ENCODE peak calls at places on chromosomes 6 and 20, in eight cellular contexts. G is SJCRH30, F is right lobe of liver, T is endodermal cell, R is dorsolateral prefrontal cortex, L is stomach, X is psoas muscle, I is tibial artery. C is an unnamed sample.

GRCh38 chr20:7090753-7091310 is 323.3 kb downstream of the BMP2 start:
- DNase-seq in G (no peak), F (no peak), T (peak), R (no peak), L (no peak), X (no peak), I (no peak), C (no peak)

GRCh38 chr6:85600713-85601313 is 7.2 kb upstream of the SNX14 start:
- DNase-seq in G (peak), F (no peak), T (peak), R (no peak), L (no peak), X (no peak), I (no peak), C (no peak)

GRCh38 chr6:157282279-157282678 is 41.0 kb downstream of the TMEM242 start:
- DNase-seq in G (no peak), F (no peak), T (peak), R (no peak), L (no peak), X (no peak), I (no peak), C (no peak)

GRCh38 chr20:13277663-13278295 is 56.7 kb downstream of the ISM1 start:
- DNase-seq in G (no peak), F (no peak), T (no peak), R (no peak), L (no peak), X (no peak), I (peak), C (no peak)

GRCh38 chr20:50601511-50602431 is 89.6 kb downstream of the RIPOR3 start:
- DNase-seq in G (peak), F (no peak), T (no peak), R (no peak), L (no peak), X (no peak), I (no peak), C (no peak)

GRCh38 chr6:37860226-37860839 is 40.8 kb downstream of the ZFAND3 start:
- DNase-seq in G (peak), F (no peak), T (peak), R (peak), L (no peak), X (no peak), I (peak), C (peak)

GRCh38 chr6:126267621-126268020 is 72.3 kb upstream of the CENPW start:
- DNase-seq in G (peak), F (no peak), T (no peak), R (no peak), L (no peak), X (no peak), I (no peak), C (no peak)

GRCh38 chr6:3593161-3593560 is 136.3 kb upstream of the SLC22A23 start:
- DNase-seq in G (no peak), F (no peak), T (no peak), R (no peak), L (no peak), X (no peak), I (no peak), C (no peak)

GRCh38 chr6:63571382-63571882 is 848 bp upstream of the LOC128125822 start:
- DNase-seq in G (no peak), F (no peak), T (no peak), R (no peak), L (no peak), X (no peak), I (no peak), C (no peak)

GRCh38 chr6:35086282-35086632 is 54.9 kb downstream of the TCP11 start:
- DNase-seq in G (no peak), F (no peak), T (no peak), R (peak), L (no peak), X (no peak), I (no peak), C (no peak)

GRCh38 chr6:169839898-169840631 is 88.6 kb downstream of the ERMARD start:
- DNase-seq in G (no peak), F (no peak), T (peak), R (no peak), L (peak), X (no peak), I (peak), C (no peak)

GRCh38 chr6:3282461-3283236 is 23.9 kb downstream of the PSMG4 start:
- DNase-seq in G (no peak), F (peak), T (peak), R (peak), L (no peak), X (no peak), I (peak), C (no peak)

GRCh38 chr20:47338131-47338628 is 18.3 kb downstream of the ZMYND8 start:
- DNase-seq in G (no peak), F (peak), T (no peak), R (no peak), L (no peak), X (peak), I (no peak), C (no peak)

GRCh38 chr20:47335251-47336012 is 21.1 kb downstream of the ZMYND8 start:
- DNase-seq in G (no peak), F (no peak), T (no peak), R (no peak), L (no peak), X (no peak), I (no peak), C (no peak)

GRCh38 chr20:47336013-47336754 is 20.3 kb downstream of the ZMYND8 start:
- DNase-seq in G (peak), F (no peak), T (no peak), R (peak), L (no peak), X (peak), I (peak), C (peak)

GRCh38 chr20:47334022-47334551 is 22.4 kb downstream of the ZMYND8 start:
- DNase-seq in G (no peak), F (peak), T (no peak), R (no peak), L (no peak), X (peak), I (no peak), C (no peak)

DNA sequence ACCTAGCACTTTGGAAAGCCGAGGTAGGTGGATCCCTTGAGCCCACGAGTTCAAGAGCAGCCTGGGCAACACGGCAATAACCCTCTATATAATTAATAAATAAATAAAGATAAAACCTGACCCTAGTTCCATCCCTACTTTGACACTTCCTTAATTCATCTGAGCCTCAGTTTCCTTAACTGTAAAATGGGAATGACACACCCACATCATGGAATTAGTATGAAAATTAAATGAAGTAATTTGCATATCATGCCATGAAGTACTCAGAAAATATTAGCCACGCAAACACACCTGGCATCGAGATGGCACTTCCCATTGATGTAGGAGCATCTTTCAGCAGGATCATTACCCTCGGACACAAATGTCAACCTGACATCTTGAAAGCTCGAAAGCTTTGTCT is 19.1 kb downstream of the ZMYND8 start:
- DNase-seq in G (no peak), F (no peak), T (no peak), R (no peak), L (no peak), X (no peak), I (no peak), C (no peak)
- H3K27ac ChIP-seq in G (no peak), F (peak), T (no peak), R (peak), L (peak), X (peak), I (peak), C (peak)

DNA sequence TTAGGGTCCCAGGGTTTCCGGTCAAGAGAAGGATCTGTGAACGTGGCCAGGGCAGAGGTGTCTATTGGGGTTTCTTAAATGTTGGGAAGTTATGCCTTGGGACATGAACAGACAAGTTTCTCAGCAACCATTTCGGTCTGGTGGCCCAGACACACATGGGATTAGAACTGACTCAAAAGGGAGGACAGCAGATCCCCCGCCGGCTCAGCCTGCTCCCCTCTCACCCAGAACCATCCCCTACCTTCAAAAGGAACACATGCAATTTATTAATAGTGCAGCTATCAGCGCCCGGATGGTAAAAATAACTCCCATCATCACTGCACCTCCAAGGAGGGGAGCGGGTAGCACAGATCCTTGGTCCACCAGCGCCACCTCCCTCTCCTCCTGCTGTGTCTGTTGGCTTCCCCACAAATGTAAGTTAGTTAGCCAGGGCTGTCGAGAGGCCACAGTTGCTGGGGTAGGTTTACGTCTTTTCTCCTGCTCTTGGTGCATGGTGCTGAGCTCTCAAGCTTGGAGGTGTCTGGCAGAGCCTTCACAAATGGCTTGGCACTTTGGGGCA is 77.1 kb downstream of the TRAM2 start:
- DNase-seq in G (no peak), F (no peak), T (no peak), R (no peak), L (no peak), X (no peak), I (no peak), C (no peak)
- H3K27ac ChIP-seq in G (no peak), F (no peak), T (no peak), R (no peak), L (peak), X (peak), I (peak), C (no peak)

GRCh38 chr20:60057866-60058807 is 99.9 kb downstream of the CDH26 start:
- DNase-seq in G (peak), F (peak), T (peak), R (peak), L (no peak), X (peak), I (peak), C (no peak)
- H3K27ac ChIP-seq in G (peak), F (no peak), T (peak), R (no peak), L (peak), X (peak), I (no peak), C (peak)

GRCh38 chr6:139287868-139288267 is 3.9 kb downstream of the TXLNB start:
- DNase-seq in G (no peak), F (no peak), T (no peak), R (no peak), L (no peak), X (no peak), I (no peak), C (no peak)

GRCh38 chr6:139288496-139289040 is 3.2 kb downstream of the TXLNB start:
- DNase-seq in G (no peak), F (no peak), T (no peak), R (no peak), L (no peak), X (no peak), I (no peak), C (no peak)

GRCh38 chr6:139290787-139291294 is 957 bp downstream of the TXLNB start:
- DNase-seq in G (peak), F (no peak), T (no peak), R (no peak), L (no peak), X (no peak), I (peak), C (no peak)

GRCh38 chr6:139291813-139292619 is at the start of gene TXLNB:
- DNase-seq in G (peak), F (no peak), T (peak), R (peak), L (peak), X (peak), I (peak), C (peak)

GRCh38 chr6:139289233-139289632 is 2.6 kb downstream of the TXLNB start:
- DNase-seq in G (no peak), F (no peak), T (no peak), R (no peak), L (no peak), X (no peak), I (no peak), C (no peak)
- H3K27ac ChIP-seq in G (no peak), F (no peak), T (no peak), R (no peak), L (no peak), X (peak), I (no peak), C (no peak)

DNA sequence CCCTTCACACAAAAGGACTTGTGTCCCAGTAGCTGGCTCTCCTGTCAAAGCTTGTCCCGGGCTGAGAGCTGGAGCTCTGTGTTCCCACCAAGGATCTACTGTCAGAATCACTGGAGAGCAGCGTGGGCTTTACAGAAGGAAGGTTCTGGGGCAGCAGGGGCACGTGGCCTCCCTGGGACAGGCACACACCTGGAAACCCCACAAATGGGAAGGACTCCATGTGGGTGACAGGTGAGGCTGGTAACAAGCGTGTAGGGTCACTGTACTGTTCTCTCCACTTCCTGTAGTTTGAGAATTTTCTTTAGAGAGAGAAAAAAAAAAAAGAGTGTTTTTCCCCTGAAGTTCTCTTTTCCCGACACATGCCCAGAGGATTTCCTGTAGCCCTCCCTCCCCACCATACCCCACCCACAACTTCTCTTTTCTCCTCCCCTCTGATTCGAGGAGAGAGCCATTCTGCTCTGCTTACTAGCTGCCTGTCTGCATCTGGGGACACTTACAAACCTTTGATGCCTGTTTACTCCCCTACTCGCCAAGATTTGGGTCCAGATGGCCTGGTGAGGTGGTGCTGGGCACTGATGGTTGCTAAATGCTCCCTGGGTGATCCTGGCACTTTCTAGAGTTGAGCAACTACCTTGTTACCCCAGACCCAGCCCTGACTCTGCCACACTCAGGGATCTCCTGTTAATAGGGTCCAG is 84.1 kb upstream of the SIRPA start:
- DNase-seq in G (no peak), F (peak), T (peak), R (peak), L (no peak), X (no peak), I (peak), C (no peak)
- H3K27ac ChIP-seq in G (no peak), F (peak), T (peak), R (peak), L (peak), X (peak), I (peak), C (peak)

DNA sequence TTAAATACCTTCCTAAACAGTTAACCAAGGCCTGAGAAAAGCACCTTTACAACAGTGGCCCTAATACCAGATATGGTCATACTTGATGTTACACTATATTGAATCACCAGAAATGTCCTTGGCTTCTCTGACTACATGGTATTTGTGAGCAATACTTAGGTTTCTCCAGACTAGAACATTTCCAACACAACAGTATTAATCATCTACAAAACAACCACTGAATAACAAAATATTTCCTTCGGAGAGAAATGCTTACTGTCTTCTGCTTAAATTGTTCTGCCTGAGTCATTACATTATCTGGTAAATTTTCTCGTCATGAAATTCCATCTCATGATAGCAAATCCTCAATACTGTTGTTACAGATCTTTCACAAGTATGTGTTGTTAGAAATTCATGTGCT is 252.9 kb upstream of the RUNX2 start:
- DNase-seq in G (no peak), F (no peak), T (no peak), R (no peak), L (no peak), X (no peak), I (no peak), C (no peak)
- H3K27ac ChIP-seq in G (no peak), F (no peak), T (no peak), R (no peak), L (no peak), X (no peak), I (no peak), C (no peak)

GRCh38 chr6:83707829-83708545 is 914 bp downstream of the SNAP91 start:
- DNase-seq in G (no peak), F (no peak), T (peak), R (peak), L (no peak), X (no peak), I (no peak), C (peak)
- H3K27ac ChIP-seq in G (no peak), F (no peak), T (no peak), R (peak), L (no peak), X (no peak), I (no peak), C (peak)